ENCODE peak calls at places on chromosomes 16 and 17, in five cellular contexts. N, J, X, K and W are unnamed samples.

GRCh38 chr17:64131606-64132270 is 1.8 kb upstream of the ERN1 start:
- DNase-seq in N (no peak), J (no peak), X (no peak), K (no peak), W (no peak)

GRCh38 chr16:16027728-16028310 is 78.4 kb downstream of the ABCC1 start:
- DNase-seq in N (no peak), J (no peak), X (no peak), K (no peak), W (no peak)

GRCh38 chr16:89602273-89602951 is 11.0 kb upstream of the DPEP1 start:
- DNase-seq in N (no peak), J (no peak), X (no peak), K (peak), W (peak)

GRCh38 chr16:75311383-75311938 is 60.0 kb upstream of the BCAR1 start:
- DNase-seq in N (no peak), J (no peak), X (no peak), K (no peak), W (no peak)

GRCh38 chr16:46727630-46728029 is 20.5 kb downstream of the MYLK3 start:
- DNase-seq in N (no peak), J (no peak), X (no peak), K (no peak), W (no peak)

GRCh38 chr16:82587289-82587688 is 39.5 kb upstream of the CDH13 start:
- DNase-seq in N (no peak), J (no peak), X (no peak), K (no peak), W (no peak)

GRCh38 chr17:82563318-82563717 is 43.8 kb downstream of the FOXK2 start:
- DNase-seq in N (no peak), J (no peak), X (no peak), K (no peak), W (no peak)

GRCh38 chr17:21677911-21678310 is 14.4 kb upstream of the KCNJ18 start:
- DNase-seq in N (no peak), J (peak), X (no peak), K (no peak), W (no peak)

GRCh38 chr17:34883106-34884000 is 77.9 kb downstream of the CCT6B start:
- DNase-seq in N (no peak), J (peak), X (no peak), K (no peak), W (no peak)

GRCh38 chr16:9800180-9800738 is 382.0 kb downstream of the GRIN2A start:
- DNase-seq in N (no peak), J (no peak), X (no peak), K (no peak), W (no peak)

GRCh38 chr16:85471469-85472431 is 141.4 kb upstream of the GSE1 start:
- DNase-seq in N (no peak), J (no peak), X (no peak), K (no peak), W (no peak)

GRCh38 chr17:7886227-7887037 is 2.2 kb upstream of the CHD3 start:
- DNase-seq in N (no peak), J (no peak), X (no peak), K (peak), W (no peak)

GRCh38 chr17:44320066-44320465 is 4.6 kb downstream of the SLC25A39 start:
- DNase-seq in N (no peak), J (no peak), X (no peak), K (no peak), W (no peak)

GRCh38 chr17:77862890-77863813 is 95.4 kb upstream of the TNRC6C start:
- DNase-seq in N (no peak), J (peak), X (no peak), K (no peak), W (no peak)

GRCh38 chr17:1783834-1784611 is 22.2 kb downstream of the SERPINF1 start:
- DNase-seq in N (no peak), J (peak), X (no peak), K (peak), W (no peak)

GRCh38 chr17:1786708-1787107 is 24.8 kb downstream of the SERPINF1 start:
- DNase-seq in N (no peak), J (no peak), X (no peak), K (no peak), W (no peak)

GRCh38 chr17:1785925-1786324 is 24.1 kb downstream of the SERPINF1 start:
- DNase-seq in N (no peak), J (no peak), X (no peak), K (no peak), W (no peak)

GRCh38 chr17:1789936-1790335 is 28.1 kb downstream of the SERPINF1 start:
- DNase-seq in N (no peak), J (no peak), X (no peak), K (no peak), W (no peak)

DNA sequence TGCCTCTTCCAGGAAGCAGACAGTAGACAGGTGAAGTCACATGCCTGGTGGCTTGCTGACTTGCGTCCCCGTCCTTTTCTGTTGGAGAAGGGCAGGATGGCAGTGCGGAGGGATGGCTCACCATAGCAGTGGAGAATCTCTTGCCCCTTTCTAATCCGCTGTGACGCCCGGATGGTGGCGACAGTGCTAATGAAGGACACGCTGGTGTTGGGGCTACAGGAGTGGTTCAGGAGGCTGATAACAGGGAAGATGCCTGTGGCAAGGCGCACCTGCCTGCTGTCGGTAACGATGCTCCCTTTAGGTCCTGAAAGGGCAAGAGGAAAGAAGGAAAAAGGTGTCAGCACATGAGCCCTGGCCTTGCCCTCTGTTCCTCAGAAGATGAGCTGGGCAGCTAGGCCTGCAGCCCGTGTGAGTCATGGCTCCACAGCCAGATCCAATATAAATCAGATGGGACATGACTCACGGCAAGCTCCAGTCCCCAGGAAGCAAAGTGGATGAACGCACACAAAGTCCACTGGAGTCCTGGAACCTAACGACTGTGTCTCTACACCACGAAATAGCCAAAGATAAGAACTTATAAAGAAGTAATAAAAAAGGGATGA is 25.5 kb downstream of the SERPINF1 start:
- DNase-seq in N (no peak), J (peak), X (no peak), K (no peak), W (peak)
- H3K27ac ChIP-seq in N (peak), J (peak), X (no peak), K (no peak), W (peak)

DNA sequence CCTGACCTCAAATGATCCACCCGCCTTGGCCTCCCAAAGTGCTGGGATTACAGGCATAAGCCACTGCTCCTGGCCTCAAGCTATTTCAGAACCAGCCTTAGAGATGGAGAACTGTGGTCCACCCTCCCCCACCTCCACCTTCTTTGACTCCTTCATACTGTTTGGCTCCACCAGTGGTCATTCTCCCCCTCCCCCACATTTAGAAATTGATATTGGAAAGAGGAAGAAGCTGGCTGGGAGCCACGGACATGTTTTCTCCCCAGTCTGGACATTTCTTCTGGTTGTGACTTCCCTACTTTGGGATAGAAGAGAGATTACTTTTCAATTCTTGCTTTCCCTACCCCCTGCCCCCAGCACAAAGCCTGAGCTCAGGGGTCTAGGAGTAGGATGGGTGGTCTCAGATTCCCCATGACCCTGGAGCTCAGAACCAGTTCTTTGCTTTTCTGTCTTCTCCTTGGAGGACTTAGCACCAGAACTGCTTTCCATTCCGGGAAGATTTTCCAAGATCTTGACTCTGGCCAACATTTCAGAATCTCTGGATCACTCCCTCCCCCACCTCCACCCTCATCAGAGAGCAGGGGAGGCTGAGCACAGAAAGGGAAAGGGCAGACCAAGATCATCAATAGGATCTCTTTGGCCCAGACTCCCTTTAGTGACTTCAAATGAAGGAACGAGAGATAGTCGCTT is 16.3 kb downstream of the CAVIN1 start:
- DNase-seq in N (no peak), J (no peak), X (no peak), K (no peak), W (no peak)
- H3K27ac ChIP-seq in N (peak), J (peak), X (no peak), K (no peak), W (peak)

GRCh38 chr17:42783778-42784138 is 3.3 kb downstream of the WNK4 start:
- DNase-seq in N (no peak), J (no peak), X (no peak), K (no peak), W (no peak)
- H3K27ac ChIP-seq in N (no peak), J (no peak), X (no peak), K (peak), W (peak)

DNA sequence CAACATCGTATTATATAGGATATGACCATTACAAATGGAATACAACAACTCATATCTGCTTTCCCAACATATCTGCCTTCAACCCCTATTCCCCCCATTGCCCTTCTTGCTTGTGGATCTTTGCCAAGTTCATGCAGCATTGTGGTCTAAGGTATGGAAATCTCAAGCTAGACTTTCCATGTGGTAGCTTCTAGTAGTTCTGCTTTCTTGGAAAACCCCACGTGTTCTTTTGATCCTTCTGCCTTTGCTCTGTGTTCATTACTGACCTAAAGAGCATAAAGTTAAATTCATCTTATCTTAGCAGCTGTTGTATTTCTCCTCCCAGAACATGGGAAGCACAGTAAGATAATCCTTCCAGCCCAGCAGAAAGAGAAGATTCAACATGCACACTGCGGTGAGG is 202.0 kb upstream of the SALL1 start:
- DNase-seq in N (no peak), J (no peak), X (no peak), K (no peak), W (no peak)
- H3K27ac ChIP-seq in N (no peak), J (no peak), X (no peak), K (no peak), W (no peak)

DNA sequence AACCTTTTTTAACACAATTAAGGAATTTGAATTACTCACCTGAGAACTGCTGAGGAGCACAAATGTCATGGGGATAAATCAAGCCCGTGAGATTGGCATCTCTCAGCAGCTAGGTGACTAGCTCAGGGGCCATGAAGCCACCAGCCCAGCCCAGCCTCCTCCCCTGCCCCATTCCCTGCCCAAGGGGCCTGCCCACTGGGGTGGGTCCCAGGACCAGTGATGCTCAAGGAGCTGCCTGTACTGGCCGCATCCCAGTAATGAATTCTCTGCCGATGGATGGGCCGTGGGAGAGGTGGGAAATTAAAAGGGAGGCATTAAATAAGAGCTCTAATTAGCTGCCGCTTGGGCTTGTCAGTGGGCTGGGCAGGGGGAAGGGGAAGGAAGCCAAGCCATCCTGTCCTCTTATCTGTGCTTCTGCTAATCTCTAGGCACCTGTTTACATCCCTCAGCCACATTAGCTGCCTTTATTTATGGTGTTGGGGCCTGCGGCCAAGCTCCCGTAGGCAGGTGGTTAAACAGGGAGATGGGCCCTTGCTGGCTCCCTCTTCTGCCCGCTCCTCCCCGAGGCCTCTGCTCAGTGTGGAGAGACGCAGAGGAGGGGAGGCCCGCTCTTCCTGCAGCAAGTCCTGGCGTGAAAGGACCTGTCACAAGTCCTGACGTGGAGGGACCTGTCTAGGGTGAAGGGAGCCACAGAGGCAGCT is 48.8 kb downstream of the PIPOX start:
- DNase-seq in N (no peak), J (no peak), X (no peak), K (no peak), W (no peak)
- H3K27ac ChIP-seq in N (no peak), J (no peak), X (no peak), K (no peak), W (no peak)

GRCh38 chr16:4426722-4427372 is 1.2 kb downstream of the DNAJA3 start:
- DNase-seq in N (no peak), J (no peak), X (no peak), K (no peak), W (no peak)
- H3K27ac ChIP-seq in N (peak), J (peak), X (peak), K (no peak), W (peak)

GRCh38 chr16:87389245-87389644 is 2.9 kb upstream of the MAP1LC3B start:
- DNase-seq in N (no peak), J (no peak), X (no peak), K (no peak), W (no peak)
- H3K27ac ChIP-seq in N (peak), J (peak), X (peak), K (no peak), W (peak)